ENCODE peak calls at places on chromosomes 13 and 19, in eight cellular contexts. U, T, W, N, R, D, H and B are unnamed samples.

GRCh38 chr19:41792513-41793413 is 3.6 kb upstream of the CEACAM3 start:
- DNase-seq in U (peak), T (no peak), W (peak), N (peak), R (peak), D (peak), H (peak), B (no peak)

GRCh38 chr13:93635687-93636086 is 409.1 kb downstream of the GPC6 start:
- DNase-seq in U (no peak), T (no peak), W (no peak), N (no peak), R (no peak), D (no peak), H (no peak), B (no peak)

GRCh38 chr13:73603646-73604045 is 530.6 kb downstream of the KLF12 start:
- DNase-seq in U (no peak), T (no peak), W (no peak), N (no peak), R (no peak), D (no peak), H (no peak), B (no peak)

GRCh38 chr13:35144496-35144895 is 202.4 kb downstream of the NBEA start:
- DNase-seq in U (no peak), T (no peak), W (no peak), N (no peak), R (no peak), D (no peak), H (no peak), B (no peak)

GRCh38 chr13:30676672-30677071 is 58.7 kb upstream of the ALOX5AP start:
- DNase-seq in U (peak), T (no peak), W (no peak), N (no peak), R (no peak), D (no peak), H (no peak), B (no peak)

GRCh38 chr19:43132696-43133095 is 50.2 kb upstream of the PSG2 start:
- DNase-seq in U (no peak), T (no peak), W (no peak), N (no peak), R (no peak), D (no peak), H (no peak), B (no peak)

GRCh38 chr13:73336789-73337188 is 278.0 kb downstream of the KLF5 start:
- DNase-seq in U (peak), T (no peak), W (no peak), N (no peak), R (no peak), D (no peak), H (peak), B (no peak)

GRCh38 chr19:41701401-41702075 is 6.9 kb upstream of the CEACAM5 start:
- DNase-seq in U (peak), T (no peak), W (no peak), N (no peak), R (no peak), D (no peak), H (peak), B (no peak)

GRCh38 chr13:28316841-28317240 is 178.1 kb downstream of the FLT1 start:
- DNase-seq in U (no peak), T (no peak), W (no peak), N (no peak), R (no peak), D (no peak), H (no peak), B (no peak)

GRCh38 chr19:30498707-30499106 is 126.5 kb downstream of the ZNF536 start:
- DNase-seq in U (no peak), T (no peak), W (no peak), N (peak), R (no peak), D (no peak), H (no peak), B (no peak)

GRCh38 chr19:46919324-46919723 is 58.5 kb downstream of the ARHGAP35 start:
- DNase-seq in U (no peak), T (no peak), W (no peak), N (no peak), R (no peak), D (no peak), H (no peak), B (no peak)

GRCh38 chr13:94722596-94722995 is 10.3 kb upstream of the SOX21 start:
- DNase-seq in U (no peak), T (no peak), W (no peak), N (no peak), R (no peak), D (no peak), H (no peak), B (no peak)

GRCh38 chr19:38736413-38737280 is 7.6 kb downstream of the CAPN12 start:
- DNase-seq in U (peak), T (no peak), W (peak), N (no peak), R (peak), D (peak), H (peak), B (no peak)

GRCh38 chr13:24208314-24208713 is 47.8 kb downstream of the SPATA13 start:
- DNase-seq in U (peak), T (no peak), W (no peak), N (no peak), R (no peak), D (no peak), H (no peak), B (no peak)

GRCh38 chr19:40754611-40755247 is 3.7 kb downstream of the SNRPA start:
- DNase-seq in U (peak), T (no peak), W (no peak), N (no peak), R (no peak), D (no peak), H (peak), B (no peak)

GRCh38 chr13:70170689-70171088 is 62.4 kb upstream of the KLHL1 start:
- DNase-seq in U (no peak), T (no peak), W (no peak), N (no peak), R (no peak), D (no peak), H (no peak), B (no peak)

GRCh38 chr13:41075034-41075433 is 13.7 kb downstream of the WBP4 start:
- DNase-seq in U (peak), T (no peak), W (no peak), N (no peak), R (no peak), D (peak), H (no peak), B (no peak)

GRCh38 chr19:58117841-58118575 is 20.0 kb upstream of the ZSCAN18 start:
- DNase-seq in U (no peak), T (no peak), W (peak), N (peak), R (peak), D (no peak), H (no peak), B (no peak)

GRCh38 chr13:67736646-67737420 is 506.7 kb upstream of the PCDH9 start:
- DNase-seq in U (peak), T (no peak), W (no peak), N (no peak), R (no peak), D (no peak), H (no peak), B (no peak)

GRCh38 chr19:10120538-10121198 is 969 bp upstream of the EIF3G start:
- DNase-seq in U (no peak), T (no peak), W (no peak), N (no peak), R (no peak), D (no peak), H (no peak), B (peak)
- H3K27ac ChIP-seq in U (peak), T (peak), W (no peak), N (no peak), R (no peak), D (no peak), H (peak), B (peak)

GRCh38 chr13:112934075-112934474 is 34.9 kb upstream of the MCF2L start:
- DNase-seq in U (no peak), T (no peak), W (no peak), N (no peak), R (no peak), D (no peak), H (no peak), B (no peak)

GRCh38 chr13:112930192-112930591 is 38.8 kb upstream of the MCF2L start:
- DNase-seq in U (no peak), T (no peak), W (no peak), N (no peak), R (no peak), D (no peak), H (no peak), B (no peak)

GRCh38 chr13:112932971-112933370 is 36.0 kb upstream of the MCF2L start:
- DNase-seq in U (no peak), T (no peak), W (no peak), N (no peak), R (no peak), D (no peak), H (no peak), B (no peak)

GRCh38 chr13:112931028-112931934 is 37.7 kb upstream of the MCF2L start:
- DNase-seq in U (peak), T (no peak), W (no peak), N (peak), R (no peak), D (no peak), H (no peak), B (no peak)

DNA sequence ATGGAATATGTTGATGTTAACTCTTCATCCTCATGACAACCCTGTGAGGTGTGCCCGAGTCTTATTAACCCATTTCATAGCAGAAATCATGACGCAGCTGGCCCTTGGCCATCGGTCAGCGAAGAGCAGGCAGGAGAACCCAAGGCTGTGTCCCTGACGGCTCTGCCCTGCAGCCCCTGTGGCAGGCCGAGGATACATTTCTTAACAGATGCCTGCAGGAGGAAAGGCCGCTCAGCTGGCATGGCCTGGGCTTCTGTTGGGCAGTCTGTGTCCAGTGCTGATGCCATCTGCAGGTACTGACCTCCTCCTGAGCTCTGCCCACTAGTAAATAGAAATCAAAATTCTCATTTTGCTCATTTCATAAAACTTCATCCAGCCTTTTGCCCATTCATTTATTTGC is 35.4 kb upstream of the MCF2L start:
- DNase-seq in U (no peak), T (no peak), W (no peak), N (no peak), R (no peak), D (no peak), H (no peak), B (no peak)
- H3K27ac ChIP-seq in U (no peak), T (no peak), W (no peak), N (no peak), R (no peak), D (no peak), H (no peak), B (no peak)

DNA sequence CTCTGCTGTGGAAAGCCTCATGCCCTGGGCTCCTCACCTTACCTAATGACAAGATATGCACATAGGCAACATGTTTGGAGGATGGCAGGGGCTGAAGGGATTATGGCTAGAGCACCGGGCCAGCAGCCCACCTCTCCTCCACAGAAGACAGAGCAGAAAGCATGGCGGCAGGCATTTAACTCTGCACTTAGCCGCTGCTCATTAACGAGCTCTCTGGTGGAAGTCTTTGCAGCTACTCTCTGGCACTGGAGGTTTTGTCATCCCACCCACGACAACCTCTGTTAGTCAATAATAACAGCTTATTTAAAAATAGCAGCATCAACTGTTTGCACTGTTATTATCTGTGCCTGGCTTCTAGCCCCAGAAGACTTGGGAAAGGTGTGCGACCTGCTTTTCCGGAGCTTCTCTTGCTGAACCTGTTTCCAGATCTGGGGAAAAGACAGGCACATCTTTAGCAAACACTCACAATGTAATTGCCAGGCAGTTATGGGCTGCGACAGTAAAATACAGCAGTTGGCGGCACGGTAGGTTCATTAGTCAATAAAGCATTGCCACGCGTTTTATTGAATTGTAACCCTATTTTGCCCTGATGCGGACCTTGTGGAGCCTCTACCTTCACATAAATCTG is 223.5 kb upstream of the TSHZ3 start:
- DNase-seq in U (no peak), T (no peak), W (no peak), N (no peak), R (no peak), D (no peak), H (no peak), B (peak)
- H3K27ac ChIP-seq in U (no peak), T (no peak), W (no peak), N (no peak), R (no peak), D (no peak), H (no peak), B (no peak)

GRCh38 chr19:48737360-48737998 is 2.9 kb downstream of the RASIP1 start:
- DNase-seq in U (peak), T (no peak), W (no peak), N (no peak), R (no peak), D (no peak), H (peak), B (no peak)
- H3K27ac ChIP-seq in U (no peak), T (no peak), W (no peak), N (no peak), R (no peak), D (no peak), H (peak), B (no peak)

DNA sequence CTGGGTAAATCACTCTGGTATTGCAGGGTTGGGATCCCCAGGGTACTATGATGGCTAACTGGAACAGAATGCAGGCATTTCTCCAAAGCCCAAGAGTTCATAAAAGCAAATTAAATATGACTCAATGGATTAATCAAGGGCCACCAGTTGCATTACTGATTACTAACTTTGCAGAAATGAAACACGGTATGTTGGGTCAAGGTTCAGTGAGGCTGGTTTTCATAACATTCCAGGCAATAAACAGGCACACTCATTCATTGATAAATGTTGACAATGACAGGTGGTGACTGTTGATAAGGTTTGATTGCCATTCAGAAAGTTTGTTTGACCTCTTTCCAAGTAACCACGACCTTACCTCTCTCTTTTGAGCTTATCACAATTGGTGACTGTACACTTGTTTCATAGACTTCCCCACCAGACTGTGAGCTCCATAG is 506 bp upstream of the AP1M1 start:
- DNase-seq in U (no peak), T (no peak), W (no peak), N (no peak), R (no peak), D (no peak), H (no peak), B (no peak)
- H3K27ac ChIP-seq in U (peak), T (peak), W (peak), N (peak), R (peak), D (peak), H (peak), B (peak)

GRCh38 chr19:19423322-19423721 is 17.8 kb downstream of the GATAD2A start:
- DNase-seq in U (no peak), T (no peak), W (no peak), N (no peak), R (no peak), D (no peak), H (no peak), B (no peak)
- H3K27ac ChIP-seq in U (no peak), T (peak), W (no peak), N (no peak), R (no peak), D (no peak), H (no peak), B (no peak)